ENCODE peak calls at places on chromosomes 12 and 14, in ten cellular contexts. One of them, this sample, is unnamed.

GRCh38 chr12:98955284-98955683 is 310.2 kb downstream of the APAF1 start:
- DNase-seq in tibial nerve: no peak
- DNase-seq in fibroblast of lung: no peak
- DNase-seq in body of pancreas: no peak
- DNase-seq in PC-9: no peak
- DNase-seq in H1: peak; percentile 57
- DNase-seq in ovary: no peak
- DNase-seq in lower lobe of right lung: no peak
- DNase-seq in upper lobe of right lung: no peak
- DNase-seq in psoas muscle: no peak
- DNase-seq in this sample: no peak

GRCh38 chr12:42213023-42213422 is 25.0 kb downstream of the YAF2 start:
- DNase-seq in tibial nerve: no peak
- DNase-seq in fibroblast of lung: no peak
- DNase-seq in body of pancreas: no peak
- DNase-seq in PC-9: no peak
- DNase-seq in H1: no peak
- DNase-seq in ovary: no peak
- DNase-seq in lower lobe of right lung: no peak
- DNase-seq in upper lobe of right lung: no peak
- DNase-seq in psoas muscle: no peak
- DNase-seq in this sample: no peak

GRCh38 chr14:30996892-30997659 is 28.4 kb upstream of the AP4S1 start:
- DNase-seq in tibial nerve: no peak
- DNase-seq in fibroblast of lung: no peak
- DNase-seq in body of pancreas: no peak
- DNase-seq in PC-9: no peak
- DNase-seq in H1: no peak
- DNase-seq in ovary: no peak
- DNase-seq in lower lobe of right lung: no peak
- DNase-seq in upper lobe of right lung: no peak
- DNase-seq in psoas muscle: no peak
- DNase-seq in this sample: no peak

GRCh38 chr12:47767197-47767724 is 5.8 kb upstream of the SLC48A1 start:
- DNase-seq in tibial nerve: no peak
- DNase-seq in fibroblast of lung: peak; percentile 60
- DNase-seq in body of pancreas: peak; percentile 75
- DNase-seq in PC-9: no peak
- DNase-seq in H1: peak; percentile 77
- DNase-seq in ovary: no peak
- DNase-seq in lower lobe of right lung: peak; percentile 47
- DNase-seq in upper lobe of right lung: no peak
- DNase-seq in psoas muscle: peak; percentile 64
- DNase-seq in this sample: no peak

GRCh38 chr12:15534322-15534721 is 212.0 kb downstream of the PTPRO start:
- DNase-seq in tibial nerve: no peak
- DNase-seq in fibroblast of lung: peak; percentile 61
- DNase-seq in body of pancreas: no peak
- DNase-seq in PC-9: no peak
- DNase-seq in H1: no peak
- DNase-seq in ovary: no peak
- DNase-seq in lower lobe of right lung: no peak
- DNase-seq in upper lobe of right lung: no peak
- DNase-seq in psoas muscle: no peak
- DNase-seq in this sample: no peak

GRCh38 chr14:21070083-21070609 is at the start of gene ARHGEF40:
- DNase-seq in tibial nerve: peak; percentile 20
- DNase-seq in fibroblast of lung: peak; percentile 41
- DNase-seq in body of pancreas: peak; percentile 72
- DNase-seq in PC-9: peak; percentile 37
- DNase-seq in H1: no peak
- DNase-seq in ovary: no peak
- DNase-seq in lower lobe of right lung: peak; percentile 75
- DNase-seq in upper lobe of right lung: peak; percentile 85
- DNase-seq in psoas muscle: peak; percentile 86
- DNase-seq in this sample: no peak

GRCh38 chr12:20214286-20214685 is 154.1 kb upstream of the PDE3A start:
- DNase-seq in tibial nerve: no peak
- DNase-seq in fibroblast of lung: peak; percentile 88
- DNase-seq in body of pancreas: no peak
- DNase-seq in PC-9: no peak
- DNase-seq in H1: no peak
- DNase-seq in ovary: no peak
- DNase-seq in lower lobe of right lung: no peak
- DNase-seq in upper lobe of right lung: no peak
- DNase-seq in psoas muscle: no peak
- DNase-seq in this sample: no peak

GRCh38 chr14:20679907-20680306 is 4.5 kb upstream of the RNASE4 start:
- DNase-seq in tibial nerve: no peak
- DNase-seq in fibroblast of lung: peak; percentile 28
- DNase-seq in body of pancreas: peak; percentile 48
- DNase-seq in PC-9: peak; percentile 21
- DNase-seq in H1: peak; percentile 66
- DNase-seq in ovary: peak; percentile 40
- DNase-seq in lower lobe of right lung: no peak
- DNase-seq in upper lobe of right lung: no peak
- DNase-seq in psoas muscle: no peak
- DNase-seq in this sample: no peak

GRCh38 chr12:62692884-62693283 is 226.3 kb downstream of the MON2 start:
- DNase-seq in tibial nerve: no peak
- DNase-seq in fibroblast of lung: peak; percentile 29
- DNase-seq in body of pancreas: no peak
- DNase-seq in PC-9: no peak
- DNase-seq in H1: no peak
- DNase-seq in ovary: no peak
- DNase-seq in lower lobe of right lung: no peak
- DNase-seq in upper lobe of right lung: no peak
- DNase-seq in psoas muscle: no peak
- DNase-seq in this sample: no peak

GRCh38 chr12:94618995-94619695 is 31.2 kb downstream of the TMCC3 start:
- DNase-seq in tibial nerve: no peak
- DNase-seq in fibroblast of lung: peak; percentile 91
- DNase-seq in body of pancreas: no peak
- DNase-seq in PC-9: no peak
- DNase-seq in H1: no peak
- DNase-seq in ovary: no peak
- DNase-seq in lower lobe of right lung: no peak
- DNase-seq in upper lobe of right lung: no peak
- DNase-seq in psoas muscle: no peak
- DNase-seq in this sample: no peak

GRCh38 chr12:113479193-113479577 is 7.5 kb upstream of the LHX5 start:
- DNase-seq in tibial nerve: no peak
- DNase-seq in fibroblast of lung: no peak
- DNase-seq in body of pancreas: no peak
- DNase-seq in PC-9: no peak
- DNase-seq in H1: no peak
- DNase-seq in ovary: no peak
- DNase-seq in lower lobe of right lung: no peak
- DNase-seq in upper lobe of right lung: no peak
- DNase-seq in psoas muscle: no peak
- DNase-seq in this sample: no peak

GRCh38 chr14:69460093-69460701 is 24.3 kb upstream of the PLEKHD1 start:
- DNase-seq in tibial nerve: peak; percentile 44
- DNase-seq in fibroblast of lung: peak; percentile 95
- DNase-seq in body of pancreas: peak; percentile 75
- DNase-seq in PC-9: peak; percentile 69
- DNase-seq in H1: no peak
- DNase-seq in ovary: peak; percentile 45
- DNase-seq in lower lobe of right lung: no peak
- DNase-seq in upper lobe of right lung: no peak
- DNase-seq in psoas muscle: peak; percentile 67
- DNase-seq in this sample: no peak

GRCh38 chr14:30375280-30375892 is 183.6 kb upstream of the G2E3 start:
- DNase-seq in tibial nerve: peak; percentile 74
- DNase-seq in fibroblast of lung: peak; percentile 58
- DNase-seq in body of pancreas: peak; percentile 84
- DNase-seq in PC-9: peak; percentile 5
- DNase-seq in H1: peak; percentile 85
- DNase-seq in ovary: peak; percentile 18
- DNase-seq in lower lobe of right lung: peak; percentile 55
- DNase-seq in upper lobe of right lung: no peak
- DNase-seq in psoas muscle: peak; percentile 74
- DNase-seq in this sample: no peak

GRCh38 chr14:21309238-21309636 is 29.4 kb downstream of the RPGRIP1 start:
- DNase-seq in tibial nerve: no peak
- DNase-seq in fibroblast of lung: no peak
- DNase-seq in body of pancreas: no peak
- DNase-seq in PC-9: no peak
- DNase-seq in H1: peak; percentile 49
- DNase-seq in ovary: no peak
- DNase-seq in lower lobe of right lung: no peak
- DNase-seq in upper lobe of right lung: no peak
- DNase-seq in psoas muscle: no peak
- DNase-seq in this sample: no peak

GRCh38 chr12:10293570-10294227 is 14.0 kb upstream of the KLRD1 start:
- DNase-seq in tibial nerve: no peak
- DNase-seq in fibroblast of lung: no peak
- DNase-seq in body of pancreas: no peak
- DNase-seq in PC-9: no peak
- DNase-seq in H1: no peak
- DNase-seq in ovary: no peak
- DNase-seq in lower lobe of right lung: no peak
- DNase-seq in upper lobe of right lung: no peak
- DNase-seq in psoas muscle: no peak
- DNase-seq in this sample: no peak

GRCh38 chr12:105336411-105336810 is 5.9 kb downstream of the C12orf75 start:
- DNase-seq in tibial nerve: no peak
- DNase-seq in fibroblast of lung: no peak
- DNase-seq in body of pancreas: no peak
- DNase-seq in PC-9: no peak
- DNase-seq in H1: no peak
- DNase-seq in ovary: no peak
- DNase-seq in lower lobe of right lung: no peak
- DNase-seq in upper lobe of right lung: no peak
- DNase-seq in psoas muscle: no peak
- DNase-seq in this sample: no peak
- H3K36me3 ChIP-seq in tibial nerve: no peaks in the 10 kb centered on the region
- H3K36me3 ChIP-seq in fibroblast of lung: no peaks in the 10 kb centered on the region
- H3K36me3 ChIP-seq in body of pancreas: no peaks in the 10 kb centered on the region
- H3K36me3 ChIP-seq in PC-9: no peaks in the 10 kb centered on the region
- H3K36me3 ChIP-seq in H1: no peaks in the 10 kb centered on the region
- H3K36me3 ChIP-seq in ovary: no peaks in the 10 kb centered on the region
- H3K36me3 ChIP-seq in lower lobe of right lung: no peaks in the 10 kb centered on the region
- H3K36me3 ChIP-seq in upper lobe of right lung: no peaks in the 10 kb centered on the region
- H3K36me3 ChIP-seq in psoas muscle: no peaks in the 10 kb centered on the region
- H3K36me3 ChIP-seq in this sample: no peaks in the 10 kb centered on the region

GRCh38 chr14:22384167-22384549 is 204.9 kb downstream of the DAD1 start:
- DNase-seq in tibial nerve: no peak
- DNase-seq in fibroblast of lung: no peak
- DNase-seq in body of pancreas: no peak
- DNase-seq in PC-9: no peak
- DNase-seq in H1: no peak
- DNase-seq in ovary: no peak
- DNase-seq in lower lobe of right lung: no peak
- DNase-seq in upper lobe of right lung: no peak
- DNase-seq in psoas muscle: no peak
- DNase-seq in this sample: no peak
- H3K4me1 ChIP-seq in tibial nerve: peaks cover 3% of the 10 kb centered on the region
- H3K4me1 ChIP-seq in fibroblast of lung: no peaks in the 10 kb centered on the region
- H3K4me1 ChIP-seq in body of pancreas: peaks cover 8% of the 10 kb centered on the region
- H3K4me1 ChIP-seq in PC-9: peaks cover 17% of the 10 kb centered on the region
- H3K4me1 ChIP-seq in H1: no peaks in the 10 kb centered on the region
- H3K4me1 ChIP-seq in ovary: no peaks in the 10 kb centered on the region
- H3K4me1 ChIP-seq in lower lobe of right lung: peaks cover 7% of the 10 kb centered on the region
- H3K4me1 ChIP-seq in upper lobe of right lung: peaks cover 9% of the 10 kb centered on the region
- H3K4me1 ChIP-seq in psoas muscle: no peaks in the 10 kb centered on the region
- H3K4me1 ChIP-seq in this sample: peaks cover 16% of the 10 kb centered on the region

GRCh38 chr12:51351913-51352532 is 5.5 kb upstream of the CELA1 start:
- DNase-seq in tibial nerve: peak; percentile 31
- DNase-seq in fibroblast of lung: peak; percentile 60
- DNase-seq in body of pancreas: peak; percentile 77
- DNase-seq in PC-9: peak; percentile 55
- DNase-seq in H1: peak; percentile 90
- DNase-seq in ovary: no peak
- DNase-seq in lower lobe of right lung: peak; percentile 49
- DNase-seq in upper lobe of right lung: no peak
- DNase-seq in psoas muscle: no peak
- DNase-seq in this sample: no peak
- TF ChIP-seq CTCF in tibial nerve: peak; percentile 59
- TF ChIP-seq CTCF in fibroblast of lung: peak; percentile 60
- TF ChIP-seq CTCF in body of pancreas: peak; percentile 82
- TF ChIP-seq CTCF in PC-9: peak; percentile 72
- TF ChIP-seq CTCF in H1: peak; percentile 67
- TF ChIP-seq CTCF in ovary: no peak
- TF ChIP-seq CTCF in lower lobe of right lung: peak; percentile 56
- TF ChIP-seq CTCF in upper lobe of right lung: peak; percentile 54
- TF ChIP-seq CTCF in psoas muscle: peak; percentile 46
- TF ChIP-seq CTCF in this sample: peak; percentile 37

GRCh38 chr12:119681953-119682352 is 14.0 kb downstream of the PRKAB1 start:
- DNase-seq in tibial nerve: no peak
- DNase-seq in fibroblast of lung: no peak
- DNase-seq in body of pancreas: no peak
- DNase-seq in PC-9: no peak
- DNase-seq in H1: no peak
- DNase-seq in ovary: no peak
- DNase-seq in lower lobe of right lung: no peak
- DNase-seq in upper lobe of right lung: no peak
- DNase-seq in psoas muscle: no peak
- DNase-seq in this sample: no peak

GRCh38 chr12:119679081-119679480 is 11.1 kb downstream of the PRKAB1 start:
- DNase-seq in tibial nerve: no peak
- DNase-seq in fibroblast of lung: no peak
- DNase-seq in body of pancreas: no peak
- DNase-seq in PC-9: no peak
- DNase-seq in H1: no peak
- DNase-seq in ovary: no peak
- DNase-seq in lower lobe of right lung: no peak
- DNase-seq in upper lobe of right lung: no peak
- DNase-seq in psoas muscle: no peak
- DNase-seq in this sample: no peak

GRCh38 chr12:119679490-119679889 is 11.6 kb downstream of the PRKAB1 start:
- DNase-seq in tibial nerve: no peak
- DNase-seq in fibroblast of lung: no peak
- DNase-seq in body of pancreas: no peak
- DNase-seq in PC-9: no peak
- DNase-seq in H1: no peak
- DNase-seq in ovary: no peak
- DNase-seq in lower lobe of right lung: no peak
- DNase-seq in upper lobe of right lung: no peak
- DNase-seq in psoas muscle: no peak
- DNase-seq in this sample: no peak

GRCh38 chr12:119682635-119683340 is 14.9 kb downstream of the PRKAB1 start:
- DNase-seq in tibial nerve: no peak
- DNase-seq in fibroblast of lung: no peak
- DNase-seq in body of pancreas: no peak
- DNase-seq in PC-9: no peak
- DNase-seq in H1: no peak
- DNase-seq in ovary: no peak
- DNase-seq in lower lobe of right lung: no peak
- DNase-seq in upper lobe of right lung: no peak
- DNase-seq in psoas muscle: no peak
- DNase-seq in this sample: no peak

DNA sequence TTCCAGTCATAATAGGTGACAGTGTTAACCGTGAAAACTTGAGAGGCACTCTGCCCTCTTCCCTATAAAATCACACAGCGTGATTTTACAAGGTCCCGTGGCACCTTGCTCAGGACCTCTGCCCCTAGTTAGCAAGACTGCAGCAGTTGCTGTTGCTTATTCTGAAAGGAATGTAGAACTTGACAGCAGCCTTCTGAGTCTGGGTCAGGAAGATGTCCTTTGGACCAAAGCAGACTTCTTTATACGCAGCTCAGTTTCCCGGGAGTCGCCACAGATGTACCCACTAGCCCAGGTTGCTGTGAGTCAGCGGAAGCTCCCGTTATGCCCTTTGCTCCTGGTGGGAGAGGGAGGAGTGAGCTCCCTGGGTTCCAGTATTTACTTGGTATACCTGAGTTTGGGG is 13.2 kb downstream of the PRKAB1 start:
- DNase-seq in tibial nerve: no peak
- DNase-seq in fibroblast of lung: no peak
- DNase-seq in body of pancreas: no peak
- DNase-seq in PC-9: no peak
- DNase-seq in H1: no peak
- DNase-seq in ovary: no peak
- DNase-seq in lower lobe of right lung: no peak
- DNase-seq in upper lobe of right lung: no peak
- DNase-seq in psoas muscle: no peak
- DNase-seq in this sample: no peak
- H3K36me3 ChIP-seq in tibial nerve: peaks cover 37% of the 10 kb centered on the region
- H3K36me3 ChIP-seq in fibroblast of lung: peaks cover 15% of the 10 kb centered on the region
- H3K36me3 ChIP-seq in body of pancreas: peaks cover 24% of the 10 kb centered on the region
- H3K36me3 ChIP-seq in PC-9: peaks cover 27% of the 10 kb centered on the region
- H3K36me3 ChIP-seq in H1: peaks cover 43% of the 10 kb centered on the region
- H3K36me3 ChIP-seq in ovary: no peaks in the 10 kb centered on the region
- H3K36me3 ChIP-seq in lower lobe of right lung: peaks cover 63% of the 10 kb centered on the region
- H3K36me3 ChIP-seq in upper lobe of right lung: peaks cover 62% of the 10 kb centered on the region
- H3K36me3 ChIP-seq in psoas muscle: peaks cover 15% of the 10 kb centered on the region
- H3K36me3 ChIP-seq in this sample: peaks cover 41% of the 10 kb centered on the region

This sample was measured in esophagus squamous epithelium.